ENCODE peak calls at places on chromosomes 5 and 9, in eight cellular contexts. One of them, this sample, is unnamed. For H3K4me1, the result is how much of the 10 kb centered on the place peaks cover.

GRCh38 chr9:21576331-21577189 is 94.4 kb upstream of the IFNE start:
- DNase-seq in mesendoderm: peak
- DNase-seq in CD4-positive, alpha-beta memory T cell: peak
- DNase-seq in CD8-positive, alpha-beta memory T cell: no peak
- DNase-seq in endodermal cell: peak
- DNase-seq in stomach: no peak
- DNase-seq in neuronal stem cell: peak
- DNase-seq in transverse colon: no peak
- DNase-seq in this sample: no peak

GRCh38 chr5:149636861-149637246 is 55.6 kb downstream of the ARHGEF37 start:
- DNase-seq in mesendoderm: peak
- DNase-seq in CD4-positive, alpha-beta memory T cell: peak
- DNase-seq in CD8-positive, alpha-beta memory T cell: peak
- DNase-seq in endodermal cell: peak
- DNase-seq in stomach: no peak
- DNase-seq in neuronal stem cell: peak
- DNase-seq in transverse colon: no peak
- DNase-seq in this sample: no peak

GRCh38 chr9:31166516-31166915 is 1217.9 kb upstream of the ACO1 start:
- DNase-seq in mesendoderm: no peak
- DNase-seq in CD4-positive, alpha-beta memory T cell: no peak
- DNase-seq in CD8-positive, alpha-beta memory T cell: no peak
- DNase-seq in endodermal cell: no peak
- DNase-seq in stomach: no peak
- DNase-seq in neuronal stem cell: no peak
- DNase-seq in transverse colon: no peak
- DNase-seq in this sample: no peak

GRCh38 chr9:75591972-75592371 is 298.5 kb upstream of the PCSK5 start:
- DNase-seq in mesendoderm: no peak
- DNase-seq in CD4-positive, alpha-beta memory T cell: no peak
- DNase-seq in CD8-positive, alpha-beta memory T cell: no peak
- DNase-seq in endodermal cell: no peak
- DNase-seq in stomach: no peak
- DNase-seq in neuronal stem cell: no peak
- DNase-seq in transverse colon: no peak
- DNase-seq in this sample: no peak

GRCh38 chr9:4499917-4500316 is 9.6 kb downstream of the SLC1A1 start:
- DNase-seq in mesendoderm: no peak
- DNase-seq in CD4-positive, alpha-beta memory T cell: no peak
- DNase-seq in CD8-positive, alpha-beta memory T cell: no peak
- DNase-seq in endodermal cell: no peak
- DNase-seq in stomach: no peak
- DNase-seq in neuronal stem cell: no peak
- DNase-seq in transverse colon: no peak
- DNase-seq in this sample: no peak

GRCh38 chr5:133509742-133510079 is 102.6 kb downstream of the FSTL4 start:
- DNase-seq in mesendoderm: no peak
- DNase-seq in CD4-positive, alpha-beta memory T cell: no peak
- DNase-seq in CD8-positive, alpha-beta memory T cell: no peak
- DNase-seq in endodermal cell: peak
- DNase-seq in stomach: no peak
- DNase-seq in neuronal stem cell: no peak
- DNase-seq in transverse colon: no peak
- DNase-seq in this sample: no peak

GRCh38 chr9:110040788-110041187 is 167.2 kb downstream of the C9orf152 start:
- DNase-seq in mesendoderm: no peak
- DNase-seq in CD4-positive, alpha-beta memory T cell: no peak
- DNase-seq in CD8-positive, alpha-beta memory T cell: no peak
- DNase-seq in endodermal cell: no peak
- DNase-seq in stomach: no peak
- DNase-seq in neuronal stem cell: no peak
- DNase-seq in transverse colon: no peak
- DNase-seq in this sample: no peak

GRCh38 chr5:135829681-135830383 is 4.6 kb upstream of the SLC25A48 start:
- DNase-seq in mesendoderm: peak
- DNase-seq in CD4-positive, alpha-beta memory T cell: no peak
- DNase-seq in CD8-positive, alpha-beta memory T cell: no peak
- DNase-seq in endodermal cell: peak
- DNase-seq in stomach: peak
- DNase-seq in neuronal stem cell: peak
- DNase-seq in transverse colon: peak
- DNase-seq in this sample: peak

GRCh38 chr5:168295574-168296201 is 4.2 kb downstream of the WWC1 start:
- DNase-seq in mesendoderm: peak
- DNase-seq in CD4-positive, alpha-beta memory T cell: no peak
- DNase-seq in CD8-positive, alpha-beta memory T cell: no peak
- DNase-seq in endodermal cell: peak
- DNase-seq in stomach: peak
- DNase-seq in neuronal stem cell: peak
- DNase-seq in transverse colon: no peak
- DNase-seq in this sample: no peak

GRCh38 chr9:137416006-137416562 is 6.9 kb downstream of the EXD3 start:
- DNase-seq in mesendoderm: no peak
- DNase-seq in CD4-positive, alpha-beta memory T cell: no peak
- DNase-seq in CD8-positive, alpha-beta memory T cell: no peak
- DNase-seq in endodermal cell: no peak
- DNase-seq in stomach: no peak
- DNase-seq in neuronal stem cell: no peak
- DNase-seq in transverse colon: no peak
- DNase-seq in this sample: no peak

GRCh38 chr9:137416563-137417151 is 6.3 kb downstream of the EXD3 start:
- DNase-seq in mesendoderm: no peak
- DNase-seq in CD4-positive, alpha-beta memory T cell: peak
- DNase-seq in CD8-positive, alpha-beta memory T cell: no peak
- DNase-seq in endodermal cell: no peak
- DNase-seq in stomach: no peak
- DNase-seq in neuronal stem cell: no peak
- DNase-seq in transverse colon: no peak
- DNase-seq in this sample: peak

GRCh38 chr9:137421838-137422667 is 909 bp downstream of the EXD3 start:
- DNase-seq in mesendoderm: no peak
- DNase-seq in CD4-positive, alpha-beta memory T cell: no peak
- DNase-seq in CD8-positive, alpha-beta memory T cell: no peak
- DNase-seq in endodermal cell: no peak
- DNase-seq in stomach: no peak
- DNase-seq in neuronal stem cell: no peak
- DNase-seq in transverse colon: no peak
- DNase-seq in this sample: no peak

GRCh38 chr9:137415451-137415850 is 7.5 kb downstream of the EXD3 start:
- DNase-seq in mesendoderm: no peak
- DNase-seq in CD4-positive, alpha-beta memory T cell: no peak
- DNase-seq in CD8-positive, alpha-beta memory T cell: no peak
- DNase-seq in endodermal cell: no peak
- DNase-seq in stomach: no peak
- DNase-seq in neuronal stem cell: no peak
- DNase-seq in transverse colon: no peak
- DNase-seq in this sample: no peak

GRCh38 chr9:137417161-137418021 is 5.6 kb downstream of the EXD3 start:
- DNase-seq in mesendoderm: no peak
- DNase-seq in CD4-positive, alpha-beta memory T cell: peak
- DNase-seq in CD8-positive, alpha-beta memory T cell: no peak
- DNase-seq in endodermal cell: no peak
- DNase-seq in stomach: no peak
- DNase-seq in neuronal stem cell: no peak
- DNase-seq in transverse colon: no peak
- DNase-seq in this sample: peak
- H3K4me3 ChIP-seq in mesendoderm: no peak
- H3K4me3 ChIP-seq in CD4-positive, alpha-beta memory T cell: no peak
- H3K4me3 ChIP-seq in CD8-positive, alpha-beta memory T cell: no peak
- H3K4me3 ChIP-seq in endodermal cell: no peak
- H3K4me3 ChIP-seq in stomach: no peak
- H3K4me3 ChIP-seq in neuronal stem cell: no peak
- H3K4me3 ChIP-seq in transverse colon: no peak
- H3K4me3 ChIP-seq in this sample: no peak

GRCh38 chr9:136565075-136565721 is 19.4 kb upstream of the NOTCH1 start:
- DNase-seq in mesendoderm: no peak
- DNase-seq in CD4-positive, alpha-beta memory T cell: no peak
- DNase-seq in CD8-positive, alpha-beta memory T cell: no peak
- DNase-seq in endodermal cell: no peak
- DNase-seq in stomach: no peak
- DNase-seq in neuronal stem cell: no peak
- DNase-seq in transverse colon: no peak
- DNase-seq in this sample: no peak
- H3K4me1 ChIP-seq in mesendoderm: under half
- H3K4me1 ChIP-seq in CD4-positive, alpha-beta memory T cell: under half
- H3K4me1 ChIP-seq in CD8-positive, alpha-beta memory T cell: under half
- H3K4me1 ChIP-seq in endodermal cell: under half
- H3K4me1 ChIP-seq in stomach: half or more
- H3K4me1 ChIP-seq in neuronal stem cell: half or more
- H3K4me1 ChIP-seq in transverse colon: under half
- H3K4me1 ChIP-seq in this sample: under half

DNA sequence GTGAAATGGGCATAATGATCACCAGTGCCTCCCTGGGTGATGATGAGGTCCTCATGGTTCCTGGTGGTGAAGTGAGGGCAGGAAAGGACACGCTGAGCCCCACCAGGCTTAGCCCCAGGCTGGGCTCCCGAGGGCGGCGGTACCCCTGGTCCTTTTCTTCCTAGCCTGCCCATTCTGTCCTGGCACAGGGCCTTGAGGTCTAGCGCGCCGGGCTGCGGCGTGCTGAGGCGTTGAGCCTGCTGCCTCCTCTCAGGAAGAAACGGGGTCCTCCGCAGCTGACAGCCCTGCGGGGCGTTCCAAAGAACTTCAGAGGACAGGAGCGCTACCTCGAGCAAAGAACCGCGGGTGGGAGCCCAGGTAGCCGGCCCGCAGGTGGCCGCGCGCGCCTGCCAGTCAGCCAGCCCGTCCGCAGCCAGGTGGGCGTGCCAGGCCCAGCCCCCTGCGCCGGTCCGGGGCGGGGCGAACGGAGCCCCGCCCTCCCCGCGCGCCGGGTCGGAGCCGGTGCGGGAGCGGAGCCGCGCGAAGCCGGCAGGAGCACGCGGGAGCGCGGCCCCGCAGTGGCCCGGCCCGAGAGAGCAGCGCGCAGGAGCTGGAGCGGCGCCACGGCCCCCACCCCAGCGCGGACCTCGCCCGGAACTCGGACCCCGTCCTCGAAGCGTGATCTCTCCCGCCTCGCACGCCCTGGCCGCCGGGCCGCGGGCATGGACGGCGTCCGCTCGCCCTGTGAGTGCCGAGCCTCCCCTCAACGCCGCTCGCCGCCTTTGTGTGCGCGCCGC is at the start of gene WNK2:
- DNase-seq in mesendoderm: peak
- DNase-seq in CD4-positive, alpha-beta memory T cell: peak
- DNase-seq in CD8-positive, alpha-beta memory T cell: no peak
- DNase-seq in endodermal cell: peak
- DNase-seq in stomach: peak
- DNase-seq in neuronal stem cell: peak
- DNase-seq in transverse colon: peak
- DNase-seq in this sample: no peak
- H3K27ac ChIP-seq in mesendoderm: no peak
- H3K27ac ChIP-seq in CD4-positive, alpha-beta memory T cell: no peak
- H3K27ac ChIP-seq in CD8-positive, alpha-beta memory T cell: no peak
- H3K27ac ChIP-seq in endodermal cell: no peak
- H3K27ac ChIP-seq in stomach: peak
- H3K27ac ChIP-seq in neuronal stem cell: no peak
- H3K27ac ChIP-seq in transverse colon: peak
- H3K27ac ChIP-seq in this sample: no peak

DNA sequence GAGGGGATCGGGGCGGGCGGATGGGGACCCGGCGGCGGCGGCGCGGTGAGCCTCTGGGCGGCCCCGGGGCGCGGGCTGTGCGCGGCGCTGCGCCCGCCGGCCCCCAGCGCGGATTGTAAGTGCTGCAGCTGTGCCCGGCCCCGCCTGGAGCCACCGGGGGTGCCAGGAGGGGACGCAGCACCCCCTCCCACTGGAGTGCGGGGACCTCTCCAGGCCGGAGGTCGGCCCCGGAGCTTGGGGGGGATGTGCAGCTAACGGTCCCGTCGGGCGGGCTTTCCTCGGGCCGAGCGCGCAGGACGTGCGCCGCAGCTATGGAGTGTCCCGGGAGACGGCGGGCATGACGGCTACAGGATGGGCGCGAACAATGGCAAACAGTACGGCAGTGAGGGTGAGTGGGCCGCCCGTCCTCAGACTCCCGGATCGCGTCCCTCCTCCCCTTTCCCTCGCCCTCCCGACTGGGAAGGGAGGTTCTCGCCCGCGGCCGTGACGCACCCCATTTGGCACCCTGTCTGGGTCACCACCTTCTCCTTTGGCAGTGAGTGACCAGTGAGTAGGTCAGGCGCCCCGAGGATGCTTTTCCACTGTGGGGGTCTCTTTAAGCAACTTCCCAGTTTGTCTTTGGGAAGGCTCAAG is 462 bp downstream of the FBXL7 start:
- DNase-seq in mesendoderm: peak
- DNase-seq in CD4-positive, alpha-beta memory T cell: no peak
- DNase-seq in CD8-positive, alpha-beta memory T cell: no peak
- DNase-seq in endodermal cell: peak
- DNase-seq in stomach: peak
- DNase-seq in neuronal stem cell: peak
- DNase-seq in transverse colon: peak
- DNase-seq in this sample: peak
- H3K4me3 ChIP-seq in mesendoderm: peak
- H3K4me3 ChIP-seq in CD4-positive, alpha-beta memory T cell: no peak
- H3K4me3 ChIP-seq in CD8-positive, alpha-beta memory T cell: no peak
- H3K4me3 ChIP-seq in endodermal cell: peak
- H3K4me3 ChIP-seq in stomach: peak
- H3K4me3 ChIP-seq in neuronal stem cell: peak
- H3K4me3 ChIP-seq in transverse colon: peak
- H3K4me3 ChIP-seq in this sample: peak

GRCh38 chr5:180784497-180785097 is 18.0 kb downstream of the MGAT1 start:
- DNase-seq in mesendoderm: peak
- DNase-seq in CD4-positive, alpha-beta memory T cell: peak
- DNase-seq in CD8-positive, alpha-beta memory T cell: peak
- DNase-seq in endodermal cell: peak
- DNase-seq in stomach: peak
- DNase-seq in neuronal stem cell: no peak
- DNase-seq in transverse colon: peak
- DNase-seq in this sample: peak
- H3K4me1 ChIP-seq in mesendoderm: under half
- H3K4me1 ChIP-seq in CD4-positive, alpha-beta memory T cell: under half
- H3K4me1 ChIP-seq in CD8-positive, alpha-beta memory T cell: under half
- H3K4me1 ChIP-seq in endodermal cell: under half
- H3K4me1 ChIP-seq in stomach: half or more
- H3K4me1 ChIP-seq in neuronal stem cell: under half
- H3K4me1 ChIP-seq in transverse colon: under half
- H3K4me1 ChIP-seq in this sample: under half

GRCh38 chr9:13705913-13706312 is 426.4 kb upstream of the MPDZ start:
- DNase-seq in mesendoderm: peak
- DNase-seq in CD4-positive, alpha-beta memory T cell: no peak
- DNase-seq in CD8-positive, alpha-beta memory T cell: no peak
- DNase-seq in endodermal cell: no peak
- DNase-seq in stomach: no peak
- DNase-seq in neuronal stem cell: no peak
- DNase-seq in transverse colon: no peak
- DNase-seq in this sample: no peak
- H3K27ac ChIP-seq in mesendoderm: no peak
- H3K27ac ChIP-seq in CD4-positive, alpha-beta memory T cell: no peak
- H3K27ac ChIP-seq in CD8-positive, alpha-beta memory T cell: no peak
- H3K27ac ChIP-seq in endodermal cell: peak
- H3K27ac ChIP-seq in stomach: no peak
- H3K27ac ChIP-seq in neuronal stem cell: peak
- H3K27ac ChIP-seq in transverse colon: no peak
- H3K27ac ChIP-seq in this sample: peak

DNA sequence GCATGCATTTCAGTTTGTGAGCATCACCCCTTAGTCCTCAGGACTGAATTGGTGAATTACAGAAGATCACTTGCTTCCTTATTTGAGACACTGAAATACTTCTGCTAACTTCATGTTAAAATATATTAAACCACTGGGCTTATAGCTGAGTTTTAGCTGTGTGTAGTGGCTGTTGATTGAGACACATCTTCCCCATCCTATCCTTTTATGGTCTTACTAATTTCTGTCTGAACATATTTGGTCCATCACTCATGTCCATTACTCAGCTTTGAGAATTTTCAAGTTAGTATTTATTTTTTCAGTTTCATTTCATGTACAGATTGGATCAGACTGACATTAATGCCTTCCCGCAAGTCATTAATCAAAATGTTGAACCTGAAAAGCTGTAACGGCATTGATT is 295.9 kb downstream of the PSAT1 start:
- DNase-seq in mesendoderm: no peak
- DNase-seq in CD4-positive, alpha-beta memory T cell: no peak
- DNase-seq in CD8-positive, alpha-beta memory T cell: no peak
- DNase-seq in endodermal cell: no peak
- DNase-seq in stomach: no peak
- DNase-seq in neuronal stem cell: no peak
- DNase-seq in transverse colon: no peak
- DNase-seq in this sample: no peak
- H3K4me3 ChIP-seq in mesendoderm: no peak
- H3K4me3 ChIP-seq in CD4-positive, alpha-beta memory T cell: no peak
- H3K4me3 ChIP-seq in CD8-positive, alpha-beta memory T cell: no peak
- H3K4me3 ChIP-seq in endodermal cell: no peak
- H3K4me3 ChIP-seq in stomach: no peak
- H3K4me3 ChIP-seq in neuronal stem cell: no peak
- H3K4me3 ChIP-seq in transverse colon: no peak
- H3K4me3 ChIP-seq in this sample: no peak

This sample was measured in aorta.